ENCODE peak calls at places on chromosome 9, in eight cellular contexts. One of them, this sample, is unnamed.
A peak's percentile ranks its signal among the peaks of the same experiment; 100 is the strongest.

GRCh38 chr9:1055156-1055555 is 5.0 kb downstream of the DMRT2 start:
- DNase-seq in psoas muscle: no peak
- DNase-seq in left lung: no peak
- DNase-seq in heart right ventricle: no peak
- DNase-seq in NCI-H1417: no peak
- DNase-seq in GF-D8: no peak
- DNase-seq in upper lobe of right lung: no peak
- DNase-seq in hypothalamus: no peak
- DNase-seq in this sample: no peak

GRCh38 chr9:477146-477545 is 262.5 kb downstream of the DOCK8 start:
- DNase-seq in psoas muscle: no peak
- DNase-seq in left lung: no peak
- DNase-seq in heart right ventricle: no peak
- DNase-seq in NCI-H1417: no peak
- DNase-seq in GF-D8: no peak
- DNase-seq in upper lobe of right lung: no peak
- DNase-seq in hypothalamus: no peak
- DNase-seq in this sample: no peak

GRCh38 chr9:137229903-137230719 is 590 bp upstream of the SLC34A3 start:
- DNase-seq in psoas muscle: no peak
- DNase-seq in left lung: no peak
- DNase-seq in heart right ventricle: no peak
- DNase-seq in NCI-H1417: no peak
- DNase-seq in GF-D8: no peak
- DNase-seq in upper lobe of right lung: no peak
- DNase-seq in hypothalamus: no peak
- DNase-seq in this sample: no peak

GRCh38 chr9:77917800-77918199 is 113.8 kb downstream of the GNAQ start:
- DNase-seq in psoas muscle: no peak
- DNase-seq in left lung: no peak
- DNase-seq in heart right ventricle: no peak
- DNase-seq in NCI-H1417: no peak
- DNase-seq in GF-D8: no peak
- DNase-seq in upper lobe of right lung: no peak
- DNase-seq in hypothalamus: no peak
- DNase-seq in this sample: no peak

GRCh38 chr9:75148551-75148950 is 60.2 kb downstream of the OSTF1 start:
- DNase-seq in psoas muscle: no peak
- DNase-seq in left lung: no peak
- DNase-seq in heart right ventricle: no peak
- DNase-seq in NCI-H1417: no peak
- DNase-seq in GF-D8: peak; percentile 19
- DNase-seq in upper lobe of right lung: no peak
- DNase-seq in hypothalamus: no peak
- DNase-seq in this sample: peak; percentile 16

GRCh38 chr9:89234636-89235035 is 56.0 kb upstream of the SHC3 start:
- DNase-seq in psoas muscle: no peak
- DNase-seq in left lung: peak; percentile 87
- DNase-seq in heart right ventricle: no peak
- DNase-seq in NCI-H1417: no peak
- DNase-seq in GF-D8: no peak
- DNase-seq in upper lobe of right lung: peak; percentile 80
- DNase-seq in hypothalamus: no peak
- DNase-seq in this sample: peak; percentile 5

GRCh38 chr9:82604947-82605656 is 457.8 kb downstream of the RASEF start:
- DNase-seq in psoas muscle: no peak
- DNase-seq in left lung: no peak
- DNase-seq in heart right ventricle: peak; percentile 42
- DNase-seq in NCI-H1417: no peak
- DNase-seq in GF-D8: no peak
- DNase-seq in upper lobe of right lung: no peak
- DNase-seq in hypothalamus: no peak
- DNase-seq in this sample: no peak

GRCh38 chr9:104993291-104993963 is 65.5 kb upstream of the ABCA1 start:
- DNase-seq in psoas muscle: peak; percentile 86
- DNase-seq in left lung: no peak
- DNase-seq in heart right ventricle: peak; percentile 87
- DNase-seq in NCI-H1417: no peak
- DNase-seq in GF-D8: no peak
- DNase-seq in upper lobe of right lung: peak; percentile 73
- DNase-seq in hypothalamus: peak; percentile 87
- DNase-seq in this sample: peak; percentile 55

GRCh38 chr9:130368631-130369103 is 76.1 kb upstream of the ASS1 start:
- DNase-seq in psoas muscle: no peak
- DNase-seq in left lung: no peak
- DNase-seq in heart right ventricle: no peak
- DNase-seq in NCI-H1417: no peak
- DNase-seq in GF-D8: peak; percentile 26
- DNase-seq in upper lobe of right lung: no peak
- DNase-seq in hypothalamus: no peak
- DNase-seq in this sample: peak; percentile 79

GRCh38 chr9:89534464-89534863 is 36.6 kb upstream of the SEMA4D start:
- DNase-seq in psoas muscle: no peak
- DNase-seq in left lung: no peak
- DNase-seq in heart right ventricle: no peak
- DNase-seq in NCI-H1417: no peak
- DNase-seq in GF-D8: no peak
- DNase-seq in upper lobe of right lung: no peak
- DNase-seq in hypothalamus: no peak
- DNase-seq in this sample: peak; percentile 55

GRCh38 chr9:121819511-121820231 is 168.2 kb downstream of the DAB2IP start:
- DNase-seq in psoas muscle: no peak
- DNase-seq in left lung: no peak
- DNase-seq in heart right ventricle: no peak
- DNase-seq in NCI-H1417: no peak
- DNase-seq in GF-D8: no peak
- DNase-seq in upper lobe of right lung: no peak
- DNase-seq in hypothalamus: no peak
- DNase-seq in this sample: no peak

GRCh38 chr9:4298255-4299005 is 1.4 kb downstream of the GLIS3 start:
- DNase-seq in psoas muscle: peak; percentile 67
- DNase-seq in left lung: peak; percentile 72
- DNase-seq in heart right ventricle: peak; percentile 26
- DNase-seq in NCI-H1417: no peak
- DNase-seq in GF-D8: no peak
- DNase-seq in upper lobe of right lung: peak; percentile 73
- DNase-seq in hypothalamus: no peak
- DNase-seq in this sample: peak; percentile 87

GRCh38 chr9:123162359-123163345 is 105.7 kb downstream of the STRBP start:
- DNase-seq in psoas muscle: no peak
- DNase-seq in left lung: no peak
- DNase-seq in heart right ventricle: no peak
- DNase-seq in NCI-H1417: no peak
- DNase-seq in GF-D8: no peak
- DNase-seq in upper lobe of right lung: no peak
- DNase-seq in hypothalamus: no peak
- DNase-seq in this sample: no peak

GRCh38 chr9:109775516-109775915 is 4.5 kb upstream of the PALM2AKAP2 start:
- DNase-seq in psoas muscle: no peak
- DNase-seq in left lung: no peak
- DNase-seq in heart right ventricle: no peak
- DNase-seq in NCI-H1417: no peak
- DNase-seq in GF-D8: no peak
- DNase-seq in upper lobe of right lung: no peak
- DNase-seq in hypothalamus: no peak
- DNase-seq in this sample: no peak

GRCh38 chr9:136578915-136579637 is 33.2 kb upstream of the NOTCH1 start:
- DNase-seq in psoas muscle: peak; percentile 63
- DNase-seq in left lung: peak; percentile 65
- DNase-seq in heart right ventricle: no peak
- DNase-seq in NCI-H1417: peak; percentile 70
- DNase-seq in GF-D8: no peak
- DNase-seq in upper lobe of right lung: no peak
- DNase-seq in hypothalamus: no peak
- DNase-seq in this sample: no peak

GRCh38 chr9:121634800-121635261 is 16.6 kb upstream of the DAB2IP start:
- DNase-seq in psoas muscle: no peak
- DNase-seq in left lung: no peak
- DNase-seq in heart right ventricle: no peak
- DNase-seq in NCI-H1417: peak; percentile 35
- DNase-seq in GF-D8: no peak
- DNase-seq in upper lobe of right lung: no peak
- DNase-seq in hypothalamus: peak; percentile 28
- DNase-seq in this sample: peak; percentile 33

GRCh38 chr9:108151161-108151586 is 661.6 kb upstream of the KLF4 start:
- DNase-seq in psoas muscle: peak; percentile 51
- DNase-seq in left lung: no peak
- DNase-seq in heart right ventricle: peak; percentile 18
- DNase-seq in NCI-H1417: no peak
- DNase-seq in GF-D8: no peak
- DNase-seq in upper lobe of right lung: no peak
- DNase-seq in hypothalamus: no peak
- DNase-seq in this sample: no peak

GRCh38 chr9:135718616-135719015 is 16.6 kb downstream of the KCNT1 start:
- DNase-seq in psoas muscle: no peak
- DNase-seq in left lung: no peak
- DNase-seq in heart right ventricle: no peak
- DNase-seq in NCI-H1417: no peak
- DNase-seq in GF-D8: no peak
- DNase-seq in upper lobe of right lung: peak; percentile 70
- DNase-seq in hypothalamus: no peak
- DNase-seq in this sample: peak; percentile 35

GRCh38 chr9:110180713-110181434 is 27.1 kb downstream of the C9orf152 start:
- DNase-seq in psoas muscle: no peak
- DNase-seq in left lung: no peak
- DNase-seq in heart right ventricle: no peak
- DNase-seq in NCI-H1417: no peak
- DNase-seq in GF-D8: no peak
- DNase-seq in upper lobe of right lung: no peak
- DNase-seq in hypothalamus: no peak
- DNase-seq in this sample: peak; percentile 63

GRCh38 chr9:128610889-128611288 is 45.8 kb downstream of the DYNC2I2 start:
- DNase-seq in psoas muscle: no peak
- DNase-seq in left lung: no peak
- DNase-seq in heart right ventricle: no peak
- DNase-seq in NCI-H1417: no peak
- DNase-seq in GF-D8: no peak
- DNase-seq in upper lobe of right lung: no peak
- DNase-seq in hypothalamus: no peak
- DNase-seq in this sample: no peak

GRCh38 chr9:86034863-86035734 is 64.3 kb downstream of the GOLM1 start:
- DNase-seq in psoas muscle: no peak
- DNase-seq in left lung: no peak
- DNase-seq in heart right ventricle: no peak
- DNase-seq in NCI-H1417: peak; percentile 24
- DNase-seq in GF-D8: peak; percentile 25
- DNase-seq in upper lobe of right lung: no peak
- DNase-seq in hypothalamus: no peak
- DNase-seq in this sample: peak; percentile 53

GRCh38 chr9:36337002-36337401 is 63.1 kb downstream of the RNF38 start:
- DNase-seq in psoas muscle: no peak
- DNase-seq in left lung: no peak
- DNase-seq in heart right ventricle: no peak
- DNase-seq in NCI-H1417: no peak
- DNase-seq in GF-D8: no peak
- DNase-seq in upper lobe of right lung: no peak
- DNase-seq in hypothalamus: no peak
- DNase-seq in this sample: no peak

GRCh38 chr9:136762915-136763648 is 1.2 kb downstream of the LCN15 start:
- DNase-seq in psoas muscle: peak; percentile 66
- DNase-seq in left lung: peak; percentile 84
- DNase-seq in heart right ventricle: peak; percentile 42
- DNase-seq in NCI-H1417: peak; percentile 70
- DNase-seq in GF-D8: no peak
- DNase-seq in upper lobe of right lung: peak; percentile 79
- DNase-seq in hypothalamus: no peak
- DNase-seq in this sample: no peak

GRCh38 chr9:109010676-109011655 is 2.3 kb downstream of the CTNNAL1 start:
- DNase-seq in psoas muscle: no peak
- DNase-seq in left lung: no peak
- DNase-seq in heart right ventricle: peak; percentile 15
- DNase-seq in NCI-H1417: no peak
- DNase-seq in GF-D8: no peak
- DNase-seq in upper lobe of right lung: no peak
- DNase-seq in hypothalamus: no peak
- DNase-seq in this sample: peak; percentile 55

GRCh38 chr9:12065050-12065449 is 628.1 kb upstream of the TYRP1 start:
- DNase-seq in psoas muscle: no peak
- DNase-seq in left lung: no peak
- DNase-seq in heart right ventricle: no peak
- DNase-seq in NCI-H1417: no peak
- DNase-seq in GF-D8: no peak
- DNase-seq in upper lobe of right lung: no peak
- DNase-seq in hypothalamus: no peak
- DNase-seq in this sample: no peak

GRCh38 chr9:69931340-69931739 is 110.7 kb downstream of the CFAP95 start:
- DNase-seq in psoas muscle: no peak
- DNase-seq in left lung: no peak
- DNase-seq in heart right ventricle: no peak
- DNase-seq in NCI-H1417: peak; percentile 10
- DNase-seq in GF-D8: no peak
- DNase-seq in upper lobe of right lung: no peak
- DNase-seq in hypothalamus: no peak
- DNase-seq in this sample: no peak

GRCh38 chr9:72589684-72590555 is 68.5 kb downstream of the TMC1 start:
- DNase-seq in psoas muscle: no peak
- DNase-seq in left lung: no peak
- DNase-seq in heart right ventricle: no peak
- DNase-seq in NCI-H1417: no peak
- DNase-seq in GF-D8: no peak
- DNase-seq in upper lobe of right lung: no peak
- DNase-seq in hypothalamus: no peak
- DNase-seq in this sample: peak; percentile 67

GRCh38 chr9:91949946-91950664 is at the start of gene ROR2:
- DNase-seq in psoas muscle: peak; percentile 61
- DNase-seq in left lung: peak; percentile 83
- DNase-seq in heart right ventricle: peak; percentile 19
- DNase-seq in NCI-H1417: peak; percentile 84
- DNase-seq in GF-D8: no peak
- DNase-seq in upper lobe of right lung: peak; percentile 77
- DNase-seq in hypothalamus: no peak
- DNase-seq in this sample: peak; percentile 48

GRCh38 chr9:82263621-82264020 is 275.0 kb downstream of the SPATA31D1 start:
- DNase-seq in psoas muscle: no peak
- DNase-seq in left lung: no peak
- DNase-seq in heart right ventricle: no peak
- DNase-seq in NCI-H1417: no peak
- DNase-seq in GF-D8: no peak
- DNase-seq in upper lobe of right lung: no peak
- DNase-seq in hypothalamus: no peak
- DNase-seq in this sample: no peak

GRCh38 chr9:87793292-87793691 is 67.4 kb downstream of the CTSL start:
- DNase-seq in psoas muscle: no peak
- DNase-seq in left lung: no peak
- DNase-seq in heart right ventricle: no peak
- DNase-seq in NCI-H1417: no peak
- DNase-seq in GF-D8: peak; percentile 52
- DNase-seq in upper lobe of right lung: no peak
- DNase-seq in hypothalamus: no peak
- DNase-seq in this sample: peak; percentile 46

GRCh38 chr9:107807183-107807582 is 317.6 kb upstream of the KLF4 start:
- DNase-seq in psoas muscle: no peak
- DNase-seq in left lung: no peak
- DNase-seq in heart right ventricle: no peak
- DNase-seq in NCI-H1417: no peak
- DNase-seq in GF-D8: no peak
- DNase-seq in upper lobe of right lung: no peak
- DNase-seq in hypothalamus: no peak
- DNase-seq in this sample: peak; percentile 31

GRCh38 chr9:88390371-88390990 is 2.2 kb downstream of the SPIN1 start:
- DNase-seq in psoas muscle: no peak
- DNase-seq in left lung: no peak
- DNase-seq in heart right ventricle: no peak
- DNase-seq in NCI-H1417: no peak
- DNase-seq in GF-D8: no peak
- DNase-seq in upper lobe of right lung: no peak
- DNase-seq in hypothalamus: no peak
- DNase-seq in this sample: no peak

GRCh38 chr9:19788614-19789271 is at the start of gene SLC24A2:
- DNase-seq in psoas muscle: no peak
- DNase-seq in left lung: peak; percentile 67
- DNase-seq in heart right ventricle: no peak
- DNase-seq in NCI-H1417: peak; percentile 78
- DNase-seq in GF-D8: no peak
- DNase-seq in upper lobe of right lung: no peak
- DNase-seq in hypothalamus: peak; percentile 31
- DNase-seq in this sample: no peak

GRCh38 chr9:88741335-88741734 is 206.4 kb downstream of the NXNL2 start:
- DNase-seq in psoas muscle: no peak
- DNase-seq in left lung: no peak
- DNase-seq in heart right ventricle: no peak
- DNase-seq in NCI-H1417: no peak
- DNase-seq in GF-D8: no peak
- DNase-seq in upper lobe of right lung: no peak
- DNase-seq in hypothalamus: no peak
- DNase-seq in this sample: peak; percentile 22